ENCODE peak calls at places on chromosomes 4 and X, in eight cellular contexts. One of them, this sample, is unnamed.

GRCh38 chr4:126850286-126850685 is 782.5 kb upstream of the INTU start:
- DNase-seq in PC-9: peak; percentile 93
- DNase-seq in ovary: no peak
- DNase-seq in stomach: no peak
- DNase-seq in hepatocyte: peak; percentile 12
- DNase-seq in heart right ventricle: no peak
- DNase-seq in heart left ventricle: no peak
- DNase-seq in GM23338: no peak
- DNase-seq in this sample: peak; percentile 99

GRCh38 chr4:177386416-177386815 is 55.8 kb downstream of the AGA start:
- DNase-seq in PC-9: no peak
- DNase-seq in ovary: no peak
- DNase-seq in stomach: no peak
- DNase-seq in hepatocyte: no peak
- DNase-seq in heart right ventricle: no peak
- DNase-seq in heart left ventricle: no peak
- DNase-seq in GM23338: no peak
- DNase-seq in this sample: no peak

GRCh38 chr4:83083925-83084475 is 30.5 kb downstream of the PLAC8 start:
- DNase-seq in PC-9: no peak
- DNase-seq in ovary: no peak
- DNase-seq in stomach: no peak
- DNase-seq in hepatocyte: no peak
- DNase-seq in heart right ventricle: no peak
- DNase-seq in heart left ventricle: peak; percentile 31
- DNase-seq in GM23338: peak; percentile 50
- DNase-seq in this sample: no peak

GRCh38 chrX:148517191-148517590 is 16.8 kb downstream of the AFF2 start:
- DNase-seq in PC-9: no peak
- DNase-seq in ovary: no peak
- DNase-seq in stomach: no peak
- DNase-seq in hepatocyte: no peak
- DNase-seq in heart right ventricle: no peak
- DNase-seq in heart left ventricle: no peak
- DNase-seq in GM23338: no peak
- DNase-seq in this sample: no peak

GRCh38 chr4:161936625-161937133 is 227.1 kb downstream of the FSTL5 start:
- DNase-seq in PC-9: peak; percentile 87
- DNase-seq in ovary: no peak
- DNase-seq in stomach: no peak
- DNase-seq in hepatocyte: no peak
- DNase-seq in heart right ventricle: no peak
- DNase-seq in heart left ventricle: no peak
- DNase-seq in GM23338: peak; percentile 28
- DNase-seq in this sample: peak; percentile 18

GRCh38 chr4:53767503-53767902 is 176.2 kb upstream of the LNX1 start:
- DNase-seq in PC-9: no peak
- DNase-seq in ovary: no peak
- DNase-seq in stomach: no peak
- DNase-seq in hepatocyte: no peak
- DNase-seq in heart right ventricle: no peak
- DNase-seq in heart left ventricle: no peak
- DNase-seq in GM23338: no peak
- DNase-seq in this sample: peak; percentile 95

GRCh38 chr4:33940281-33940680 is 2304.0 kb downstream of the ARAP2 start:
- DNase-seq in PC-9: no peak
- DNase-seq in ovary: no peak
- DNase-seq in stomach: no peak
- DNase-seq in hepatocyte: no peak
- DNase-seq in heart right ventricle: no peak
- DNase-seq in heart left ventricle: no peak
- DNase-seq in GM23338: no peak
- DNase-seq in this sample: peak; percentile 21

GRCh38 chr4:20462426-20463175 is 210.9 kb downstream of the SLIT2 start:
- DNase-seq in PC-9: no peak
- DNase-seq in ovary: no peak
- DNase-seq in stomach: no peak
- DNase-seq in hepatocyte: no peak
- DNase-seq in heart right ventricle: no peak
- DNase-seq in heart left ventricle: no peak
- DNase-seq in GM23338: no peak
- DNase-seq in this sample: peak; percentile 43

GRCh38 chrX:120819126-120819525 is 56.5 kb downstream of the CT47B1 start:
- DNase-seq in PC-9: no peak
- DNase-seq in ovary: no peak
- DNase-seq in stomach: no peak
- DNase-seq in hepatocyte: no peak
- DNase-seq in heart right ventricle: no peak
- DNase-seq in heart left ventricle: no peak
- DNase-seq in GM23338: no peak
- DNase-seq in this sample: no peak

GRCh38 chr4:158458271-158458895 is 63.3 kb upstream of the RXFP1 start:
- DNase-seq in PC-9: no peak
- DNase-seq in ovary: no peak
- DNase-seq in stomach: no peak
- DNase-seq in hepatocyte: no peak
- DNase-seq in heart right ventricle: no peak
- DNase-seq in heart left ventricle: no peak
- DNase-seq in GM23338: no peak
- DNase-seq in this sample: no peak

GRCh38 chrX:101025126-101025525 is 26.8 kb downstream of the TRMT2B start:
- DNase-seq in PC-9: no peak
- DNase-seq in ovary: no peak
- DNase-seq in stomach: no peak
- DNase-seq in hepatocyte: no peak
- DNase-seq in heart right ventricle: no peak
- DNase-seq in heart left ventricle: no peak
- DNase-seq in GM23338: no peak
- DNase-seq in this sample: no peak

GRCh38 chr4:6492861-6493667 is 20.6 kb upstream of the PPP2R2C start:
- DNase-seq in PC-9: no peak
- DNase-seq in ovary: no peak
- DNase-seq in stomach: no peak
- DNase-seq in hepatocyte: no peak
- DNase-seq in heart right ventricle: no peak
- DNase-seq in heart left ventricle: no peak
- DNase-seq in GM23338: peak; percentile 4
- DNase-seq in this sample: no peak
- H3K27me3 ChIP-seq in PC-9: no peaks in the 10 kb centered on the region
- H3K27me3 ChIP-seq in ovary: no peaks in the 10 kb centered on the region
- H3K27me3 ChIP-seq in stomach: peaks cover 57% of the 10 kb centered on the region
- H3K27me3 ChIP-seq in hepatocyte: no peaks in the 10 kb centered on the region
- H3K27me3 ChIP-seq in heart right ventricle: peaks cover 11% of the 10 kb centered on the region
- H3K27me3 ChIP-seq in heart left ventricle: peaks cover 14% of the 10 kb centered on the region
- H3K27me3 ChIP-seq in GM23338: no peaks in the 10 kb centered on the region
- H3K27me3 ChIP-seq in this sample: no peaks in the 10 kb centered on the region

GRCh38 chrX:68723491-68724155 is 76.2 kb downstream of the STARD8 start:
- DNase-seq in PC-9: no peak
- DNase-seq in ovary: no peak
- DNase-seq in stomach: peak; percentile 14
- DNase-seq in hepatocyte: no peak
- DNase-seq in heart right ventricle: no peak
- DNase-seq in heart left ventricle: no peak
- DNase-seq in GM23338: no peak
- DNase-seq in this sample: no peak

GRCh38 chrX:68721991-68722860 is 74.8 kb downstream of the STARD8 start:
- DNase-seq in PC-9: no peak
- DNase-seq in ovary: no peak
- DNase-seq in stomach: peak; percentile 17
- DNase-seq in hepatocyte: no peak
- DNase-seq in heart right ventricle: no peak
- DNase-seq in heart left ventricle: no peak
- DNase-seq in GM23338: no peak
- DNase-seq in this sample: no peak

GRCh38 chrX:68720851-68721250 is 73.4 kb downstream of the STARD8 start:
- DNase-seq in PC-9: no peak
- DNase-seq in ovary: no peak
- DNase-seq in stomach: no peak
- DNase-seq in hepatocyte: no peak
- DNase-seq in heart right ventricle: no peak
- DNase-seq in heart left ventricle: no peak
- DNase-seq in GM23338: no peak
- DNase-seq in this sample: no peak

GRCh38 chrX:68719904-68720614 is 72.6 kb downstream of the STARD8 start:
- DNase-seq in PC-9: no peak
- DNase-seq in ovary: no peak
- DNase-seq in stomach: peak; percentile 24
- DNase-seq in hepatocyte: no peak
- DNase-seq in heart right ventricle: no peak
- DNase-seq in heart left ventricle: no peak
- DNase-seq in GM23338: peak; percentile 32
- DNase-seq in this sample: no peak

GRCh38 chrX:68721546-68721945 is 74.1 kb downstream of the STARD8 start:
- DNase-seq in PC-9: no peak
- DNase-seq in ovary: no peak
- DNase-seq in stomach: peak; percentile 21
- DNase-seq in hepatocyte: no peak
- DNase-seq in heart right ventricle: no peak
- DNase-seq in heart left ventricle: no peak
- DNase-seq in GM23338: no peak
- DNase-seq in this sample: no peak
- H3K4me3 ChIP-seq in PC-9: no peak overlapping the region
- H3K4me3 ChIP-seq in ovary: no peak overlapping the region
- H3K4me3 ChIP-seq in stomach: no peak overlapping the region
- H3K4me3 ChIP-seq in hepatocyte: no peak overlapping the region
- H3K4me3 ChIP-seq in heart right ventricle: no peak overlapping the region
- H3K4me3 ChIP-seq in heart left ventricle: no peak overlapping the region
- H3K4me3 ChIP-seq in GM23338: no peak overlapping the region
- H3K4me3 ChIP-seq in this sample: no peak overlapping the region

DNA sequence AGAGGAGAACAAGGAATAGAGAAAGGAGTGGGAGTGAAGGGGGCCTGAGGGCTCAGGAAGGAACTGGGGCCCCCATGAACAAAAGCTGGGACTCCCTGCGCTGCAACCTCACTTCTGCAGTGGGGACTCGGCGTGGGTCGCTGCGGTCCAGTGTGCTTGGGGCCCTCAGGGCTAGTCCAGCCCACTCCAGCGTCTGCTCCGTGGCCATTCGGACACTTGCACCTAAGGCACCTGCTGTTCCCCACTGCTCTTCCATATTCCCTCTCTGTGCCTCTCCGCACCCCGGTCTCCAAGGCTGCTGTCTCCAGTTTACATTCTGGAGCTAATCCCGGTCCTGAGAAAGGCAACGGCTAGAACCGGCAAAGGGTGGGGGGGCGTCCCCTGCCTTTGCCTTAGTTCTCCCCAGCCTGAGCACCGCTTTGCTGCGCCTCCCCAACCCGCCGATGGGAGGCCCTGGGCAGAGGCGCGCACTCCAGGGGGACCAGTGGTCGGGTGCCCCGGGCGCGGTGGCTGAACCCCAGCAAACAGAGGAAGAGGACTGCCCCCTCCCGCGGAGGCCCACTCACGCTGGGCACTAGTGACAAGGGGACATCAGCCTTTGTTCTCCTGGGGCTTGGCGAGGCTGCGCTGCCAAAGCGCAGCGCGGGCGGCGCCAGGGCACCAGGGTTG is 327.7 kb upstream of the F9 start:
- DNase-seq in PC-9: no peak
- DNase-seq in ovary: no peak
- DNase-seq in stomach: no peak
- DNase-seq in hepatocyte: peak; percentile 20
- DNase-seq in heart right ventricle: no peak
- DNase-seq in heart left ventricle: no peak
- DNase-seq in GM23338: peak; percentile 35
- DNase-seq in this sample: no peak
- H3K27me3 ChIP-seq in PC-9: peaks cover 3% of the 10 kb centered on the region
- H3K27me3 ChIP-seq in ovary: no peaks in the 10 kb centered on the region
- H3K27me3 ChIP-seq in stomach: peaks cover 16% of the 10 kb centered on the region
- H3K27me3 ChIP-seq in hepatocyte: peaks cover 14% of the 10 kb centered on the region
- H3K27me3 ChIP-seq in heart right ventricle: peaks cover 95% of the 10 kb centered on the region
- H3K27me3 ChIP-seq in heart left ventricle: no peaks in the 10 kb centered on the region
- H3K27me3 ChIP-seq in GM23338: peaks cover 98% of the 10 kb centered on the region
- H3K27me3 ChIP-seq in this sample: no peaks in the 10 kb centered on the region

GRCh38 chr4:7902101-7902553 is 37.5 kb downstream of the AFAP1 start:
- DNase-seq in PC-9: no peak
- DNase-seq in ovary: no peak
- DNase-seq in stomach: no peak
- DNase-seq in hepatocyte: no peak
- DNase-seq in heart right ventricle: no peak
- DNase-seq in heart left ventricle: no peak
- DNase-seq in GM23338: no peak
- DNase-seq in this sample: no peak
- H3K4me3 ChIP-seq in PC-9: no peak overlapping the region
- H3K4me3 ChIP-seq in ovary: no peak overlapping the region
- H3K4me3 ChIP-seq in stomach: no peak overlapping the region
- H3K4me3 ChIP-seq in hepatocyte: no peak overlapping the region
- H3K4me3 ChIP-seq in heart right ventricle: no peak overlapping the region
- H3K4me3 ChIP-seq in heart left ventricle: no peak overlapping the region
- H3K4me3 ChIP-seq in GM23338: no peak overlapping the region
- H3K4me3 ChIP-seq in this sample: no peak overlapping the region